ENCODE peak calls at places on chromosomes 7 and 10, in ten cellular contexts. N is ELR; T is hypothalamus; H is BJ; A is activated naive CD4-positive, alpha-beta T cell; P is T-helper 9 cell; Z is GM23338; X is stimulated activated CD8-positive, alpha-beta memory T cell treated with anti-CD3 and anti-CD28 coated beads, Interleukin-15, amount 100 ng/mL, for 4 hours; V is NCI-H1092; Q is HTR-8/SVneo. G is an unnamed sample.
A peak's percentile ranks its signal among the peaks of the same experiment; 100 is the strongest.

GRCh38 chr10:76324283-76324682 is 892.9 kb downstream of the LRMDA start:
- DNase-seq in N (no peak), T (peak; percentile 2), H (no peak), A (no peak), P (no peak), Z (no peak), X (no peak), V (peak; percentile 53), Q (no peak), G (no peak)

GRCh38 chr7:79854621-79855020 is 280.0 kb upstream of the GNAI1 start:
- DNase-seq in N (no peak), T (no peak), H (no peak), A (no peak), P (no peak), Z (no peak), X (no peak), V (no peak), Q (no peak), G (no peak)

GRCh38 chr10:61662794-61663259 is at the start of gene CABCOCO1:
- DNase-seq in N (peak; percentile 74), T (peak; percentile 50), H (no peak), A (no peak), P (no peak), Z (peak; percentile 86), X (no peak), V (peak; percentile 63), Q (peak; percentile 68), G (no peak)

GRCh38 chr10:79079490-79080355 is 11.0 kb downstream of the ZMIZ1 start:
- DNase-seq in N (peak; percentile 83), T (peak; percentile 19), H (no peak), A (no peak), P (no peak), Z (no peak), X (no peak), V (no peak), Q (no peak), G (no peak)

GRCh38 chr10:114607358-114607998 is 50.6 kb downstream of the ABLIM1 start:
- DNase-seq in N (no peak), T (no peak), H (no peak), A (no peak), P (no peak), Z (no peak), X (no peak), V (no peak), Q (no peak), G (no peak)

GRCh38 chr10:48233643-48234042 is 40.9 kb downstream of the FRMPD2 start:
- DNase-seq in N (no peak), T (no peak), H (no peak), A (no peak), P (no peak), Z (no peak), X (no peak), V (no peak), Q (no peak), G (no peak)

GRCh38 chr10:70409772-70410171 is 5.8 kb downstream of the EIF4EBP2 start:
- DNase-seq in N (no peak), T (no peak), H (no peak), A (no peak), P (no peak), Z (no peak), X (no peak), V (no peak), Q (no peak), G (no peak)

GRCh38 chr7:111098011-111098925 is 7.3 kb downstream of the LRRN3 start:
- DNase-seq in N (peak; percentile 33), T (no peak), H (no peak), A (peak; percentile 20), P (peak; percentile 30), Z (peak; percentile 83), X (peak; percentile 11), V (peak; percentile 10), Q (no peak), G (peak; percentile 12)

GRCh38 chr10:132329565-132330485 is 2.2 kb upstream of the LRRC27 start:
- DNase-seq in N (peak; percentile 84), T (no peak), H (no peak), A (no peak), P (no peak), Z (no peak), X (no peak), V (no peak), Q (peak; percentile 48), G (no peak)

GRCh38 chr7:88664630-88665233 is 94.8 kb upstream of the ZNF804B start:
- DNase-seq in N (peak; percentile 1), T (no peak), H (no peak), A (no peak), P (no peak), Z (peak; percentile 80), X (no peak), V (no peak), Q (no peak), G (no peak)

GRCh38 chr10:133388973-133389818 is 4.8 kb upstream of the MTG1 start:
- DNase-seq in N (no peak), T (no peak), H (no peak), A (no peak), P (no peak), Z (no peak), X (no peak), V (no peak), Q (no peak), G (no peak)

GRCh38 chr10:27319752-27320561 is 79.4 kb upstream of the ACBD5 start:
- DNase-seq in N (peak; percentile 63), T (no peak), H (no peak), A (no peak), P (no peak), Z (peak; percentile 79), X (no peak), V (no peak), Q (no peak), G (peak; percentile 20)

GRCh38 chr10:29974773-29975172 is 84.6 kb downstream of the JCAD start:
- DNase-seq in N (no peak), T (no peak), H (no peak), A (no peak), P (no peak), Z (no peak), X (no peak), V (no peak), Q (no peak), G (no peak)

GRCh38 chr7:55024776-55025175 is 6.0 kb downstream of the EGFR start:
- DNase-seq in N (peak; percentile 58), T (no peak), H (no peak), A (no peak), P (no peak), Z (no peak), X (no peak), V (no peak), Q (no peak), G (no peak)

GRCh38 chr10:75034714-75035258 is 76.7 kb upstream of the SAMD8 start:
- DNase-seq in N (no peak), T (no peak), H (no peak), A (no peak), P (no peak), Z (peak; percentile 23), X (no peak), V (no peak), Q (no peak), G (no peak)

GRCh38 chr7:75565129-75565528 is 73.0 kb downstream of the SPDYE5 start:
- DNase-seq in N (peak; percentile 93), T (no peak), H (peak; percentile 82), A (no peak), P (no peak), Z (peak; percentile 8), X (no peak), V (no peak), Q (peak; percentile 72), G (no peak)

GRCh38 chr7:4830176-4830575 is 31.7 kb downstream of the PAPOLB start:
- DNase-seq in N (peak; percentile 58), T (no peak), H (no peak), A (peak; percentile 32), P (peak; percentile 13), Z (peak; percentile 93), X (no peak), V (peak; percentile 31), Q (peak; percentile 69), G (no peak)

GRCh38 chr10:124378817-124379510 is 39.8 kb downstream of the OAT start:
- DNase-seq in N (no peak), T (no peak), H (no peak), A (no peak), P (no peak), Z (no peak), X (no peak), V (no peak), Q (no peak), G (no peak)

GRCh38 chr7:90404777-90405176 is 1.5 kb downstream of the CLDN12 start:
- DNase-seq in N (peak; percentile 50), T (no peak), H (no peak), A (no peak), P (no peak), Z (no peak), X (no peak), V (no peak), Q (no peak), G (no peak)

GRCh38 chr7:123666492-123666891 is 10.8 kb downstream of the LMOD2 start:
- DNase-seq in N (no peak), T (no peak), H (no peak), A (no peak), P (no peak), Z (no peak), X (no peak), V (no peak), Q (no peak), G (no peak)

GRCh38 chr10:52187521-52188258 is 126.4 kb upstream of the DKK1 start:
- DNase-seq in N (no peak), T (no peak), H (no peak), A (no peak), P (no peak), Z (peak; percentile 73), X (no peak), V (no peak), Q (no peak), G (no peak)

GRCh38 chr7:158467562-158467961 is 120.1 kb downstream of the PTPRN2 start:
- DNase-seq in N (no peak), T (no peak), H (no peak), A (no peak), P (no peak), Z (no peak), X (no peak), V (no peak), Q (no peak), G (no peak)

GRCh38 chr7:42493436-42494198 is 256.6 kb upstream of the GLI3 start:
- DNase-seq in N (peak; percentile 83), T (peak; percentile 19), H (peak; percentile 49), A (no peak), P (no peak), Z (peak; percentile 83), X (no peak), V (no peak), Q (peak; percentile 61), G (no peak)

GRCh38 chr10:89224697-89225443 is 17.8 kb upstream of the CH25H start:
- DNase-seq in N (no peak), T (no peak), H (no peak), A (no peak), P (no peak), Z (no peak), X (no peak), V (no peak), Q (no peak), G (no peak)

GRCh38 chr10:11895598-11895997 is 72.4 kb downstream of the PROSER2 start:
- DNase-seq in N (no peak), T (no peak), H (no peak), A (no peak), P (no peak), Z (no peak), X (no peak), V (no peak), Q (no peak), G (no peak)

GRCh38 chr7:72924417-72924747 is 513 bp upstream of the POM121 start:
- DNase-seq in N (no peak), T (no peak), H (no peak), A (no peak), P (no peak), Z (no peak), X (no peak), V (no peak), Q (no peak), G (no peak)

GRCh38 chr10:83564889-83565588 is 574.3 kb upstream of the GHITM start:
- DNase-seq in N (no peak), T (no peak), H (no peak), A (no peak), P (no peak), Z (no peak), X (no peak), V (no peak), Q (no peak), G (no peak)

GRCh38 chr10:79333513-79333912 is 13.8 kb upstream of the PPIF start:
- DNase-seq in N (peak; percentile 97), T (no peak), H (no peak), A (no peak), P (no peak), Z (no peak), X (no peak), V (no peak), Q (no peak), G (no peak)

G was measured in NCI-H2107.